ENCODE peak calls at places on chromosome 6, in ten cellular contexts. One of them, this sample, is unnamed.

GRCh38 chr6:29627762-29628418 is 5.1 kb downstream of the GABBR1 start:
- DNase-seq in endothelial cell: peak
- DNase-seq in glutamatergic neuron: peak
- DNase-seq in nephron progenitor cell: peak
- DNase-seq in RWPE1: peak
- DNase-seq in mesothelial cell of epicardium: peak
- DNase-seq in choroid plexus epithelial cell: peak
- DNase-seq in body of pancreas: peak
- DNase-seq in cardiac fibroblast: peak
- DNase-seq in fibroblast of lung: peak
- DNase-seq in this sample: peak

GRCh38 chr6:33949111-33949510 is 145.3 kb upstream of the MLN start:
- DNase-seq in mesothelial cell of epicardium: no peak
- DNase-seq in choroid plexus epithelial cell: no peak
- DNase-seq in endothelial cell: no peak
- DNase-seq in glutamatergic neuron: no peak
- DNase-seq in body of pancreas: no peak
- DNase-seq in cardiac fibroblast: no peak
- DNase-seq in nephron progenitor cell: no peak
- DNase-seq in RWPE1: no peak
- DNase-seq in fibroblast of lung: no peak
- DNase-seq in this sample: no peak

GRCh38 chr6:39387785-39388184 is 65.3 kb upstream of the KCNK16 start:
- DNase-seq in endothelial cell: no peak
- DNase-seq in glutamatergic neuron: no peak
- DNase-seq in body of pancreas: no peak
- DNase-seq in cardiac fibroblast: no peak
- DNase-seq in choroid plexus epithelial cell: no peak
- DNase-seq in nephron progenitor cell: no peak
- DNase-seq in fibroblast of lung: no peak
- DNase-seq in RWPE1: peak
- DNase-seq in mesothelial cell of epicardium: no peak
- DNase-seq in this sample: no peak

GRCh38 chr6:104118274-104118673 is 741.4 kb downstream of the HACE1 start:
- DNase-seq in mesothelial cell of epicardium: no peak
- DNase-seq in endothelial cell: no peak
- DNase-seq in fibroblast of lung: peak
- DNase-seq in cardiac fibroblast: peak
- DNase-seq in body of pancreas: no peak
- DNase-seq in RWPE1: no peak
- DNase-seq in choroid plexus epithelial cell: peak
- DNase-seq in glutamatergic neuron: no peak
- DNase-seq in nephron progenitor cell: no peak
- DNase-seq in this sample: no peak

GRCh38 chr6:44076366-44077200 is 50.7 kb downstream of the MRPL14 start:
- DNase-seq in cardiac fibroblast: no peak
- DNase-seq in RWPE1: no peak
- DNase-seq in choroid plexus epithelial cell: no peak
- DNase-seq in body of pancreas: peak
- DNase-seq in fibroblast of lung: no peak
- DNase-seq in endothelial cell: peak
- DNase-seq in glutamatergic neuron: peak
- DNase-seq in nephron progenitor cell: peak
- DNase-seq in mesothelial cell of epicardium: peak
- DNase-seq in this sample: peak

GRCh38 chr6:32047084-32047478 is 8.9 kb downstream of the CYP21A2 start:
- DNase-seq in cardiac fibroblast: peak
- DNase-seq in nephron progenitor cell: no peak
- DNase-seq in fibroblast of lung: peak
- DNase-seq in mesothelial cell of epicardium: no peak
- DNase-seq in glutamatergic neuron: peak
- DNase-seq in choroid plexus epithelial cell: peak
- DNase-seq in endothelial cell: no peak
- DNase-seq in body of pancreas: no peak
- DNase-seq in RWPE1: peak
- DNase-seq in this sample: no peak

GRCh38 chr6:36676142-36677058 is 2.1 kb upstream of the CDKN1A start:
- DNase-seq in glutamatergic neuron: no peak
- DNase-seq in choroid plexus epithelial cell: peak
- DNase-seq in mesothelial cell of epicardium: no peak
- DNase-seq in fibroblast of lung: peak
- DNase-seq in cardiac fibroblast: no peak
- DNase-seq in RWPE1: peak
- DNase-seq in endothelial cell: no peak
- DNase-seq in nephron progenitor cell: no peak
- DNase-seq in body of pancreas: no peak
- DNase-seq in this sample: no peak

GRCh38 chr6:12420626-12421025 is 130.5 kb downstream of the EDN1 start:
- DNase-seq in glutamatergic neuron: no peak
- DNase-seq in RWPE1: no peak
- DNase-seq in choroid plexus epithelial cell: no peak
- DNase-seq in mesothelial cell of epicardium: no peak
- DNase-seq in endothelial cell: no peak
- DNase-seq in fibroblast of lung: peak
- DNase-seq in nephron progenitor cell: no peak
- DNase-seq in cardiac fibroblast: no peak
- DNase-seq in body of pancreas: no peak
- DNase-seq in this sample: no peak

GRCh38 chr6:21185849-21186478 is 407.6 kb upstream of the SOX4 start:
- DNase-seq in choroid plexus epithelial cell: no peak
- DNase-seq in fibroblast of lung: no peak
- DNase-seq in glutamatergic neuron: no peak
- DNase-seq in RWPE1: no peak
- DNase-seq in nephron progenitor cell: no peak
- DNase-seq in cardiac fibroblast: no peak
- DNase-seq in mesothelial cell of epicardium: no peak
- DNase-seq in endothelial cell: no peak
- DNase-seq in body of pancreas: no peak
- DNase-seq in this sample: no peak

GRCh38 chr6:28648878-28649375 is 123.2 kb downstream of the GPX5 start:
- DNase-seq in choroid plexus epithelial cell: no peak
- DNase-seq in nephron progenitor cell: no peak
- DNase-seq in fibroblast of lung: no peak
- DNase-seq in mesothelial cell of epicardium: no peak
- DNase-seq in endothelial cell: no peak
- DNase-seq in glutamatergic neuron: no peak
- DNase-seq in RWPE1: peak
- DNase-seq in body of pancreas: no peak
- DNase-seq in cardiac fibroblast: peak
- DNase-seq in this sample: no peak

GRCh38 chr6:163984446-163984936 is 570.0 kb downstream of the QKI start:
- DNase-seq in nephron progenitor cell: no peak
- DNase-seq in RWPE1: no peak
- DNase-seq in fibroblast of lung: peak
- DNase-seq in body of pancreas: no peak
- DNase-seq in endothelial cell: no peak
- DNase-seq in cardiac fibroblast: no peak
- DNase-seq in glutamatergic neuron: no peak
- DNase-seq in choroid plexus epithelial cell: peak
- DNase-seq in mesothelial cell of epicardium: no peak
- DNase-seq in this sample: no peak

GRCh38 chr6:35552285-35552917 is 39.7 kb upstream of the TULP1 start:
- DNase-seq in choroid plexus epithelial cell: peak
- DNase-seq in RWPE1: no peak
- DNase-seq in glutamatergic neuron: no peak
- DNase-seq in fibroblast of lung: no peak
- DNase-seq in cardiac fibroblast: peak
- DNase-seq in nephron progenitor cell: peak
- DNase-seq in body of pancreas: peak
- DNase-seq in mesothelial cell of epicardium: no peak
- DNase-seq in endothelial cell: peak
- DNase-seq in this sample: peak

GRCh38 chr6:94639564-94639963 is 937.8 kb upstream of the MANEA start:
- DNase-seq in mesothelial cell of epicardium: no peak
- DNase-seq in endothelial cell: no peak
- DNase-seq in choroid plexus epithelial cell: no peak
- DNase-seq in cardiac fibroblast: no peak
- DNase-seq in fibroblast of lung: no peak
- DNase-seq in glutamatergic neuron: no peak
- DNase-seq in RWPE1: no peak
- DNase-seq in nephron progenitor cell: no peak
- DNase-seq in body of pancreas: no peak
- DNase-seq in this sample: no peak

GRCh38 chr6:94636780-94637385 is 940.5 kb upstream of the MANEA start:
- DNase-seq in choroid plexus epithelial cell: peak
- DNase-seq in fibroblast of lung: peak
- DNase-seq in body of pancreas: no peak
- DNase-seq in RWPE1: peak
- DNase-seq in cardiac fibroblast: no peak
- DNase-seq in mesothelial cell of epicardium: no peak
- DNase-seq in nephron progenitor cell: peak
- DNase-seq in endothelial cell: peak
- DNase-seq in glutamatergic neuron: no peak
- DNase-seq in this sample: no peak
- TF ChIP-seq CTCF in choroid plexus epithelial cell: peak
- TF ChIP-seq CTCF in fibroblast of lung: no peak
- TF ChIP-seq CTCF in body of pancreas: no peak
- TF ChIP-seq CTCF in RWPE1: no peak
- TF ChIP-seq CTCF in cardiac fibroblast: no peak
- TF ChIP-seq CTCF in mesothelial cell of epicardium: no peak
- TF ChIP-seq CTCF in nephron progenitor cell: peak
- TF ChIP-seq CTCF in endothelial cell: no peak
- TF ChIP-seq CTCF in glutamatergic neuron: peak
- TF ChIP-seq CTCF in this sample: peak

DNA sequence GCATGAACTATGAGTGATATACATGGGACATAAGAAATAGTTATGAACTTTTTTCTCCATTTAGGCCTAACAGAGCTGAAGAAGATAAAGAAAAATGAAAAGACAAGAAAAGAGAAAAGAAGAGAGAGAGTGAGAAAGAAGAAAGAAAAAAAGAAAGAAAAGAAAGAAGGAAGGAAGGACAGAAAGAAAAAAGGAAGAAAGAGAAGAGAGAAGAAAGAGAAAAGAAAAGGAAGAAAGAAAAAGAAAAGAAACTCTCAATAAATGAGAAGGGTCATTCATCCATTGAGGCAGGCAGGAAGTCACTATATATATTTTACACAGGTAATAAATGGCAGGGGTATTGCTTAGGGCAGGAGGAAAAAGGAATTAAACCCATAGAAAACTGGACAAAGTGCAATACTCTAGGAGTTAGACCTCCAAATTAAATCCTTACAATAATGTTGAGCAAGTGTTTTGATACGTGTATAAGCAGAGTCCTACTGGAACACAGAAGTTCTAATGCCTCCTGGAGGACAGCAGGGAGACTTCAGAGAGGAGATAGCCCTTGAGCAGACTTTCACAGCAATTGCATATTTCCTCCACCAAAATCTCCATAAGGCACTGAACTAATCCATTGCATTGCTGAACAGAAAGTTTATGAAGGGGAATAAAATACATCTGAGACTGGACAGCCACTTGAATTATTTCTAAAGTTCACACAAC is 86.4 kb upstream of the TENT5A start:
- DNase-seq in cardiac fibroblast: no peak
- DNase-seq in mesothelial cell of epicardium: no peak
- DNase-seq in glutamatergic neuron: no peak
- DNase-seq in nephron progenitor cell: no peak
- DNase-seq in choroid plexus epithelial cell: peak
- DNase-seq in body of pancreas: no peak
- DNase-seq in endothelial cell: no peak
- DNase-seq in RWPE1: no peak
- DNase-seq in fibroblast of lung: no peak
- DNase-seq in this sample: no peak
- TF ChIP-seq CTCF in cardiac fibroblast: no peak
- TF ChIP-seq CTCF in mesothelial cell of epicardium: no peak
- TF ChIP-seq CTCF in glutamatergic neuron: no peak
- TF ChIP-seq CTCF in nephron progenitor cell: no peak
- TF ChIP-seq CTCF in choroid plexus epithelial cell: peak
- TF ChIP-seq CTCF in body of pancreas: no peak
- TF ChIP-seq CTCF in endothelial cell: no peak
- TF ChIP-seq CTCF in RWPE1: no peak
- TF ChIP-seq CTCF in fibroblast of lung: no peak
- TF ChIP-seq CTCF in this sample: no peak

GRCh38 chr6:165047952-165048351 is 261.5 kb downstream of the C6orf118 start:
- DNase-seq in body of pancreas: no peak
- DNase-seq in choroid plexus epithelial cell: no peak
- DNase-seq in nephron progenitor cell: no peak
- DNase-seq in cardiac fibroblast: no peak
- DNase-seq in endothelial cell: no peak
- DNase-seq in RWPE1: no peak
- DNase-seq in glutamatergic neuron: no peak
- DNase-seq in fibroblast of lung: no peak
- DNase-seq in mesothelial cell of epicardium: no peak
- DNase-seq in this sample: no peak

GRCh38 chr6:165045631-165046030 is 263.8 kb downstream of the C6orf118 start:
- DNase-seq in RWPE1: no peak
- DNase-seq in glutamatergic neuron: no peak
- DNase-seq in choroid plexus epithelial cell: no peak
- DNase-seq in mesothelial cell of epicardium: no peak
- DNase-seq in nephron progenitor cell: no peak
- DNase-seq in cardiac fibroblast: no peak
- DNase-seq in fibroblast of lung: peak
- DNase-seq in body of pancreas: no peak
- DNase-seq in endothelial cell: no peak
- DNase-seq in this sample: no peak

DNA sequence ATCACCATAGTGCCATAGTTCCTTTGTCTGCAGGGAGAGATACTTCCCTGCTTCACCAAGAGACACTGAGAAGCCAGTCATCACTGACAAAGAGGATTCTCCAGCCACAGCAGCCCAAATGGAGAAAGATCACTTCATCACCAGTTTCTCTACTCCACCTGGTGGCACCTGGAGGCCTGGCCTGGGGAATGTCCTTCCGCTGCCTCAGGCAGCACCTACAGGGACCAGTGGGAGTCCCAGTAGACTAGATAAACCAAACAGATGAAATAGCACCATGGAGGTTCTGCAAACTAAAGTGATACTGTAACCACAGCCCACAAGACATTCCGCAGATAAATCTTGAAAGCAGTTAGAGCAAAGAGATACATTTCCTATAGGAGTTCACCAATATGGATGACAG is 266.5 kb downstream of the C6orf118 start:
- DNase-seq in fibroblast of lung: no peak
- DNase-seq in cardiac fibroblast: no peak
- DNase-seq in endothelial cell: no peak
- DNase-seq in RWPE1: no peak
- DNase-seq in mesothelial cell of epicardium: no peak
- DNase-seq in body of pancreas: no peak
- DNase-seq in choroid plexus epithelial cell: no peak
- DNase-seq in glutamatergic neuron: no peak
- DNase-seq in nephron progenitor cell: no peak
- DNase-seq in this sample: no peak
- TF ChIP-seq CTCF in fibroblast of lung: no peak
- TF ChIP-seq CTCF in cardiac fibroblast: no peak
- TF ChIP-seq CTCF in endothelial cell: no peak
- TF ChIP-seq CTCF in RWPE1: no peak
- TF ChIP-seq CTCF in mesothelial cell of epicardium: no peak
- TF ChIP-seq CTCF in body of pancreas: no peak
- TF ChIP-seq CTCF in choroid plexus epithelial cell: no peak
- TF ChIP-seq CTCF in glutamatergic neuron: no peak
- TF ChIP-seq CTCF in nephron progenitor cell: no peak
- TF ChIP-seq CTCF in this sample: no peak

DNA sequence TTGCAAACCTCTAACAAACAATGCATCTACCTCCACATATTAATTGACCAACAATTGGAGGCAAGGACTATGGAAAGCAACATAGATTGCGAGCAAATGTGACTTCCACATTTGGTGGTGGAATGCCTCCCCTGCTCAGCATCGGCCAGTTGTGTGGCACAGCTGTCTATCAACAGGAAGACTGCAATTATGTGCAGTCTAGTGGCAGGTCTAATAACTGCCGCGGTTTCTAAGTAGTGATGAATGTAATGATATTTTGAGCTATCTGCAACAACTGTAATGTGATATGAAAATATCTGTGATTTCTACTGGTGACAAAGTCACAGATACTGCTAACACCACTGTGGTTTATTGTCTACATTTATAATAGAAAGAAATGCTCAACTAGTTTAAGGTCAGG is 56.8 kb downstream of the NCR2 start:
- DNase-seq in body of pancreas: no peak
- DNase-seq in choroid plexus epithelial cell: no peak
- DNase-seq in RWPE1: no peak
- DNase-seq in mesothelial cell of epicardium: no peak
- DNase-seq in fibroblast of lung: no peak
- DNase-seq in endothelial cell: no peak
- DNase-seq in cardiac fibroblast: no peak
- DNase-seq in nephron progenitor cell: no peak
- DNase-seq in glutamatergic neuron: no peak
- DNase-seq in this sample: no peak
- TF ChIP-seq CTCF in body of pancreas: no peak
- TF ChIP-seq CTCF in choroid plexus epithelial cell: no peak
- TF ChIP-seq CTCF in RWPE1: no peak
- TF ChIP-seq CTCF in mesothelial cell of epicardium: no peak
- TF ChIP-seq CTCF in fibroblast of lung: no peak
- TF ChIP-seq CTCF in endothelial cell: no peak
- TF ChIP-seq CTCF in cardiac fibroblast: no peak
- TF ChIP-seq CTCF in nephron progenitor cell: no peak
- TF ChIP-seq CTCF in glutamatergic neuron: no peak
- TF ChIP-seq CTCF in this sample: no peak

This sample was measured in neural crest cell.